ENCODE peak calls at places on chromosome 10, in six cellular contexts. P is right lobe of liver, S is fibroblast of lung, G is psoas muscle, U is left ventricle myocardium inferior, M is body of pancreas. R is an unnamed sample.
A peak's percentile ranks its signal among the peaks of the same experiment; 100 is the strongest.

GRCh38 chr10:89556590-89556989 is 21.2 kb upstream of the SLC16A12 start:
- DNase-seq in P (no peak), U (no peak), M (peak; percentile 43), G (no peak), S (no peak), R (peak; percentile 5)

GRCh38 chr10:17003151-17003550 is 126.5 kb downstream of the CUBN start:
- DNase-seq in M (no peak), P (no peak), G (no peak), S (peak; percentile 85), U (no peak), R (no peak)

GRCh38 chr10:87177-88080 is 38.3 kb upstream of the TUBB8 start:
- DNase-seq in S (no peak), G (no peak), M (peak; percentile 73), P (no peak), U (no peak), R (no peak)

GRCh38 chr10:102578782-102579181 is 65.5 kb upstream of the TRIM8 start:
- DNase-seq in P (no peak), G (no peak), S (no peak), U (no peak), M (no peak), R (no peak)

GRCh38 chr10:5563991-5564536 is 39.3 kb downstream of the CALML3 start:
- DNase-seq in M (peak; percentile 5), P (peak; percentile 44), S (no peak), U (no peak), G (peak; percentile 46), R (no peak)

GRCh38 chr10:79380918-79381775 is 33.9 kb downstream of the PPIF start:
- DNase-seq in G (peak; percentile 57), S (no peak), M (peak; percentile 4), P (peak; percentile 31), U (no peak), R (no peak)

GRCh38 chr10:7260912-7261700 is 149.7 kb downstream of the SFMBT2 start:
- DNase-seq in S (peak; percentile 79), G (no peak), P (no peak), M (no peak), U (no peak), R (no peak)

GRCh38 chr10:77524300-77524711 is 113.3 kb downstream of the KCNMA1 start:
- DNase-seq in S (peak; percentile 65), P (no peak), G (no peak), U (no peak), M (no peak), R (no peak)

GRCh38 chr10:132659206-132660091 is 121.9 kb downstream of the INPP5A start:
- DNase-seq in P (peak; percentile 60), U (peak; percentile 80), M (no peak), S (no peak), G (peak; percentile 42), R (no peak)

GRCh38 chr10:86127274-86127819 is 239.2 kb downstream of the GRID1 start:
- DNase-seq in S (no peak), P (no peak), U (no peak), G (no peak), M (no peak), R (no peak)

GRCh38 chr10:23341004-23341403 is 3.6 kb downstream of the C10orf67 start:
- DNase-seq in P (no peak), G (no peak), U (no peak), S (no peak), M (no peak), R (peak; percentile 38)

GRCh38 chr10:124283215-124284046 is 135.3 kb downstream of the OAT start:
- DNase-seq in S (no peak), M (no peak), P (no peak), G (peak; percentile 3), U (no peak), R (no peak)

GRCh38 chr10:8052344-8052969 is 2.0 kb upstream of the GATA3 start:
- DNase-seq in U (no peak), G (no peak), P (no peak), M (no peak), S (peak; percentile 31), R (no peak)

GRCh38 chr10:132642732-132643008 is 105.1 kb downstream of the INPP5A start:
- DNase-seq in S (no peak), M (no peak), G (peak; percentile 23), P (peak; percentile 9), U (no peak), R (no peak)

GRCh38 chr10:12634532-12634931 is 285.2 kb downstream of the CAMK1D start:
- DNase-seq in S (no peak), M (no peak), U (no peak), P (no peak), G (no peak), R (no peak)

GRCh38 chr10:70093335-70093944 is 39.2 kb downstream of the AIFM2 start:
- DNase-seq in P (no peak), U (no peak), M (no peak), S (no peak), G (no peak), R (no peak)

GRCh38 chr10:11713186-11713743 is 28.9 kb upstream of the ECHDC3 start:
- DNase-seq in U (no peak), S (peak; percentile 15), G (no peak), M (peak; percentile 34), P (no peak), R (no peak)

GRCh38 chr10:31929260-31929985 is 792 bp upstream of the ARHGAP12 start:
- DNase-seq in M (peak; percentile 80), P (peak; percentile 86), S (peak; percentile 28), G (peak; percentile 77), U (peak; percentile 58), R (peak; percentile 61)

GRCh38 chr10:108956149-108956548 is 967.2 kb downstream of the XPNPEP1 start:
- DNase-seq in P (no peak), G (no peak), U (no peak), S (no peak), M (no peak), R (no peak)

GRCh38 chr10:6062101-6062771 is at the start of gene IL2RA:
- DNase-seq in G (no peak), P (no peak), U (no peak), M (no peak), S (no peak), R (no peak)

GRCh38 chr10:62560207-62560819 is 186.1 kb downstream of the ZNF365 start:
- DNase-seq in G (no peak), U (no peak), P (no peak), S (peak; percentile 87), M (no peak), R (no peak)

GRCh38 chr10:69906425-69906824 is 104.7 kb downstream of the COL13A1 start:
- DNase-seq in S (no peak), U (no peak), G (no peak), P (no peak), M (no peak), R (no peak)

GRCh38 chr10:86652361-86653202 is 1.8 kb upstream of the OPN4 start:
- DNase-seq in P (no peak), S (peak; percentile 21), G (no peak), M (no peak), U (no peak), R (peak; percentile 85)

GRCh38 chr10:50325449-50326188 is 74.3 kb upstream of the ASAH2 start:
- DNase-seq in S (peak; percentile 98), P (no peak), U (peak; percentile 43), M (peak; percentile 23), G (peak; percentile 75), R (no peak)

GRCh38 chr10:132366006-132366405 is 31.0 kb upstream of the PWWP2B start:
- DNase-seq in S (no peak), P (no peak), U (no peak), M (no peak), G (no peak), R (no peak)

GRCh38 chr10:17747883-17748550 is 4.0 kb upstream of the TMEM236 start:
- DNase-seq in P (no peak), G (no peak), S (peak; percentile 17), M (peak; percentile 40), U (no peak), R (no peak)

GRCh38 chr10:75000748-75001321 is 110.6 kb upstream of the SAMD8 start:
- DNase-seq in S (no peak), G (no peak), M (no peak), U (no peak), P (no peak), R (no peak)

GRCh38 chr10:117617664-117618063 is 75.1 kb downstream of the EMX2 start:
- DNase-seq in U (no peak), G (no peak), P (no peak), M (no peak), S (no peak), R (no peak)

GRCh38 chr10:87744606-87745005 is 73.4 kb downstream of the ATAD1 start:
- DNase-seq in U (no peak), G (no peak), P (no peak), M (no peak), S (no peak), R (no peak)

GRCh38 chr10:24466616-24466949 is 257.1 kb downstream of the ARHGAP21 start:
- DNase-seq in P (no peak), S (no peak), U (no peak), G (no peak), M (peak; percentile 48), R (no peak)
- H3K4me1 ChIP-seq in P (no peaks in the 10 kb centered on the region), S (peaks cover 10% of the 10 kb centered on the region), U (peaks cover 80% of the 10 kb centered on the region), G (peaks cover 58% of the 10 kb centered on the region), M (peaks cover 58% of the 10 kb centered on the region), R (peaks cover 44% of the 10 kb centered on the region)

GRCh38 chr10:110296966-110297365 is 7.8 kb downstream of the SMNDC1 start:
- DNase-seq in M (no peak), P (no peak), U (no peak), G (no peak), S (no peak), R (no peak)

GRCh38 chr10:110304780-110305421 is at the start of gene SMNDC1:
- DNase-seq in G (peak; percentile 98), U (peak; percentile 98), P (peak; percentile 99), M (peak; percentile 99), S (peak; percentile 98), R (peak; percentile 99)

GRCh38 chr10:110303681-110304080 is 1.0 kb downstream of the SMNDC1 start:
- DNase-seq in G (no peak), P (no peak), S (no peak), M (no peak), U (no peak), R (no peak)

GRCh38 chr10:110304394-110304779 is 333 bp downstream of the SMNDC1 start:
- DNase-seq in U (no peak), P (no peak), G (no peak), S (no peak), M (no peak), R (no peak)

GRCh38 chr10:110300486-110300986 is 4.2 kb downstream of the SMNDC1 start:
- DNase-seq in U (no peak), M (no peak), S (no peak), G (no peak), P (no peak), R (no peak)
- H3K36me3 ChIP-seq in U (peaks cover 66% of the 10 kb centered on the region), M (no peaks in the 10 kb centered on the region), S (peaks cover 7% of the 10 kb centered on the region), G (peaks cover 15% of the 10 kb centered on the region), P (peaks cover 14% of the 10 kb centered on the region), R (peaks cover 78% of the 10 kb centered on the region)

GRCh38 chr10:80463868-80464267 is 9.8 kb downstream of the TSPAN14 start:
- DNase-seq in U (no peak), S (no peak), G (no peak), P (no peak), M (no peak), R (no peak)
- H3K4me1 ChIP-seq in U (peaks cover 100% of the 10 kb centered on the region), S (peaks cover 41% of the 10 kb centered on the region), G (peaks cover 84% of the 10 kb centered on the region), P (peaks cover 4% of the 10 kb centered on the region), M (peaks cover 100% of the 10 kb centered on the region), R (peaks cover 63% of the 10 kb centered on the region)

DNA sequence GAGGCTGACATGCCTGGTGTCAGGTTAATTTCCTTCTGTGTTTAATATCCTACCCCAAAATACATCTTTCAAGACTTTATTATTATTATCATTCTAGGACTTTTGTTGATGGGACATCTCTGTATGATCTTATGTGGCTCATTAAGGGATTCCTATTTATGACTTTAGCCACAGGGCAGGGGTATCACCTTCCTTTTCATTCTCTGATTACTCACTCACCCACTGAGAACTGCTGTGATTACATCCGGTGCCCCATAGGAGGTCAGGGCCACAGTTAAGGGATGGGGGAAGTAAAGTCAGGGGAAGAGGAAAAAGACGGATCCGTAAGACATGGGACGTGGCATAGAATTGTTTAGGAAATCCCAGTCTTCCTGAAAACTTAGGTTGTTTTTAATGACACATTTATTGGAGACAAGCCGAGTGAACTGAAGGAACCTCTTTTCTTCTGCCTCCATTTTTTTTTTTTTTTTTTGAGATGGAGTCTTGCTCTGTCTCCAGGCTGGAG is 61.0 kb upstream of the PITRM1 start:
- DNase-seq in P (no peak), M (no peak), S (no peak), U (no peak), G (no peak), R (no peak)
- H3K36me3 ChIP-seq in P (no peaks in the 10 kb centered on the region), M (no peaks in the 10 kb centered on the region), S (no peaks in the 10 kb centered on the region), U (no peaks in the 10 kb centered on the region), G (no peaks in the 10 kb centered on the region), R (no peaks in the 10 kb centered on the region)